ENCODE peak calls at places on chromosomes 4 and X, in eight cellular contexts. One of them, this sample, is unnamed.

GRCh38 chr4:102404551-102404969 is 59.3 kb upstream of the SLC39A8 start:
- DNase-seq in psoas muscle: no peak
- DNase-seq in left lung: no peak
- DNase-seq in Peyer's patch: no peak
- DNase-seq in CD8-positive, alpha-beta memory T cell: no peak
- DNase-seq in fibroblast of lung: no peak
- DNase-seq in trophoblast cell: no peak
- DNase-seq in left ventricle myocardium inferior: no peak
- DNase-seq in this sample: no peak

GRCh38 chr4:15691346-15692140 is 9.9 kb downstream of the FAM200B start:
- DNase-seq in psoas muscle: no peak
- DNase-seq in left lung: no peak
- DNase-seq in Peyer's patch: no peak
- DNase-seq in CD8-positive, alpha-beta memory T cell: no peak
- DNase-seq in fibroblast of lung: no peak
- DNase-seq in trophoblast cell: no peak
- DNase-seq in left ventricle myocardium inferior: no peak
- DNase-seq in this sample: no peak

GRCh38 chr4:1759170-1759817 is 33.8 kb upstream of the FGFR3 start:
- DNase-seq in psoas muscle: no peak
- DNase-seq in left lung: no peak
- DNase-seq in Peyer's patch: no peak
- DNase-seq in CD8-positive, alpha-beta memory T cell: no peak
- DNase-seq in fibroblast of lung: no peak
- DNase-seq in trophoblast cell: no peak
- DNase-seq in left ventricle myocardium inferior: no peak
- DNase-seq in this sample: no peak

GRCh38 chr4:109065006-109065405 is 237.5 kb downstream of the COL25A1 start:
- DNase-seq in psoas muscle: no peak
- DNase-seq in left lung: no peak
- DNase-seq in Peyer's patch: no peak
- DNase-seq in CD8-positive, alpha-beta memory T cell: no peak
- DNase-seq in fibroblast of lung: no peak
- DNase-seq in trophoblast cell: no peak
- DNase-seq in left ventricle myocardium inferior: no peak
- DNase-seq in this sample: no peak

GRCh38 chr4:4577359-4577875 is 35.6 kb upstream of the STX18 start:
- DNase-seq in psoas muscle: no peak
- DNase-seq in left lung: no peak
- DNase-seq in Peyer's patch: no peak
- DNase-seq in CD8-positive, alpha-beta memory T cell: no peak
- DNase-seq in fibroblast of lung: no peak
- DNase-seq in trophoblast cell: no peak
- DNase-seq in left ventricle myocardium inferior: no peak
- DNase-seq in this sample: no peak

GRCh38 chrX:106278951-106279350 is 110.8 kb downstream of the PWWP3B start:
- DNase-seq in psoas muscle: no peak
- DNase-seq in left lung: no peak
- DNase-seq in Peyer's patch: no peak
- DNase-seq in CD8-positive, alpha-beta memory T cell: no peak
- DNase-seq in fibroblast of lung: no peak
- DNase-seq in trophoblast cell: no peak
- DNase-seq in left ventricle myocardium inferior: no peak
- DNase-seq in this sample: no peak

GRCh38 chr4:77376788-77377460 is 219.9 kb downstream of the CCNG2 start:
- DNase-seq in psoas muscle: no peak
- DNase-seq in left lung: peak; percentile 39
- DNase-seq in Peyer's patch: no peak
- DNase-seq in CD8-positive, alpha-beta memory T cell: no peak
- DNase-seq in fibroblast of lung: no peak
- DNase-seq in trophoblast cell: no peak
- DNase-seq in left ventricle myocardium inferior: no peak
- DNase-seq in this sample: no peak

GRCh38 chr4:24470681-24471622 is 113.4 kb downstream of the DHX15 start:
- DNase-seq in psoas muscle: peak; percentile 67
- DNase-seq in left lung: peak; percentile 73
- DNase-seq in Peyer's patch: no peak
- DNase-seq in CD8-positive, alpha-beta memory T cell: no peak
- DNase-seq in fibroblast of lung: peak; percentile 57
- DNase-seq in trophoblast cell: peak; percentile 51
- DNase-seq in left ventricle myocardium inferior: peak; percentile 52
- DNase-seq in this sample: no peak

GRCh38 chr4:137768196-137768595 is 235.9 kb upstream of the PCDH18 start:
- DNase-seq in psoas muscle: no peak
- DNase-seq in left lung: no peak
- DNase-seq in Peyer's patch: no peak
- DNase-seq in CD8-positive, alpha-beta memory T cell: no peak
- DNase-seq in fibroblast of lung: peak; percentile 24
- DNase-seq in trophoblast cell: no peak
- DNase-seq in left ventricle myocardium inferior: no peak
- DNase-seq in this sample: no peak

GRCh38 chr4:120672558-120673147 is 249.9 kb downstream of the PRDM5 start:
- DNase-seq in psoas muscle: no peak
- DNase-seq in left lung: no peak
- DNase-seq in Peyer's patch: no peak
- DNase-seq in CD8-positive, alpha-beta memory T cell: no peak
- DNase-seq in fibroblast of lung: no peak
- DNase-seq in trophoblast cell: no peak
- DNase-seq in left ventricle myocardium inferior: no peak
- DNase-seq in this sample: no peak

GRCh38 chr4:38131371-38132139 is 171.4 kb downstream of the PTTG2 start:
- DNase-seq in psoas muscle: no peak
- DNase-seq in left lung: no peak
- DNase-seq in Peyer's patch: peak; percentile 56
- DNase-seq in CD8-positive, alpha-beta memory T cell: peak; percentile 85
- DNase-seq in fibroblast of lung: no peak
- DNase-seq in trophoblast cell: peak; percentile 39
- DNase-seq in left ventricle myocardium inferior: no peak
- DNase-seq in this sample: no peak

GRCh38 chr4:19494958-19495357 is 756.7 kb upstream of the SLIT2 start:
- DNase-seq in psoas muscle: no peak
- DNase-seq in left lung: no peak
- DNase-seq in Peyer's patch: no peak
- DNase-seq in CD8-positive, alpha-beta memory T cell: no peak
- DNase-seq in fibroblast of lung: peak; percentile 45
- DNase-seq in trophoblast cell: no peak
- DNase-seq in left ventricle myocardium inferior: no peak
- DNase-seq in this sample: no peak

GRCh38 chr4:112645541-112646329 is 8.8 kb downstream of the LARP7 start:
- DNase-seq in psoas muscle: no peak
- DNase-seq in left lung: no peak
- DNase-seq in Peyer's patch: no peak
- DNase-seq in CD8-positive, alpha-beta memory T cell: no peak
- DNase-seq in fibroblast of lung: no peak
- DNase-seq in trophoblast cell: no peak
- DNase-seq in left ventricle myocardium inferior: no peak
- DNase-seq in this sample: no peak

GRCh38 chrX:100072286-100072685 is 337.8 kb downstream of the PCDH19 start:
- DNase-seq in psoas muscle: no peak
- DNase-seq in left lung: no peak
- DNase-seq in Peyer's patch: no peak
- DNase-seq in CD8-positive, alpha-beta memory T cell: no peak
- DNase-seq in fibroblast of lung: no peak
- DNase-seq in trophoblast cell: no peak
- DNase-seq in left ventricle myocardium inferior: no peak
- DNase-seq in this sample: no peak

GRCh38 chr4:3936184-3936583 is 170.0 kb downstream of the ADRA2C start:
- DNase-seq in psoas muscle: no peak
- DNase-seq in left lung: no peak
- DNase-seq in Peyer's patch: no peak
- DNase-seq in CD8-positive, alpha-beta memory T cell: no peak
- DNase-seq in fibroblast of lung: no peak
- DNase-seq in trophoblast cell: no peak
- DNase-seq in left ventricle myocardium inferior: no peak
- DNase-seq in this sample: no peak

GRCh38 chrX:153245288-153245731 is 66.2 kb downstream of the MAGEA1 start:
- DNase-seq in psoas muscle: no peak
- DNase-seq in left lung: no peak
- DNase-seq in Peyer's patch: no peak
- DNase-seq in CD8-positive, alpha-beta memory T cell: no peak
- DNase-seq in fibroblast of lung: peak; percentile 22
- DNase-seq in trophoblast cell: no peak
- DNase-seq in left ventricle myocardium inferior: no peak
- DNase-seq in this sample: no peak

GRCh38 chrX:45755719-45756118 is 555.0 kb upstream of the DIPK2B start:
- DNase-seq in psoas muscle: no peak
- DNase-seq in left lung: no peak
- DNase-seq in Peyer's patch: no peak
- DNase-seq in CD8-positive, alpha-beta memory T cell: no peak
- DNase-seq in fibroblast of lung: no peak
- DNase-seq in trophoblast cell: no peak
- DNase-seq in left ventricle myocardium inferior: no peak
- DNase-seq in this sample: no peak
- H3K4me1 ChIP-seq in psoas muscle: no peaks in the 10 kb centered on the region
- H3K4me1 ChIP-seq in left lung: peaks cover 79% of the 10 kb centered on the region
- H3K4me1 ChIP-seq in Peyer's patch: no peaks in the 10 kb centered on the region
- H3K4me1 ChIP-seq in CD8-positive, alpha-beta memory T cell: peaks cover 67% of the 10 kb centered on the region
- H3K4me1 ChIP-seq in fibroblast of lung: peaks cover 23% of the 10 kb centered on the region
- H3K4me1 ChIP-seq in trophoblast cell: peaks cover 4% of the 10 kb centered on the region
- H3K4me1 ChIP-seq in left ventricle myocardium inferior: peaks cover 6% of the 10 kb centered on the region
- H3K4me1 ChIP-seq in this sample: peaks cover 80% of the 10 kb centered on the region

DNA sequence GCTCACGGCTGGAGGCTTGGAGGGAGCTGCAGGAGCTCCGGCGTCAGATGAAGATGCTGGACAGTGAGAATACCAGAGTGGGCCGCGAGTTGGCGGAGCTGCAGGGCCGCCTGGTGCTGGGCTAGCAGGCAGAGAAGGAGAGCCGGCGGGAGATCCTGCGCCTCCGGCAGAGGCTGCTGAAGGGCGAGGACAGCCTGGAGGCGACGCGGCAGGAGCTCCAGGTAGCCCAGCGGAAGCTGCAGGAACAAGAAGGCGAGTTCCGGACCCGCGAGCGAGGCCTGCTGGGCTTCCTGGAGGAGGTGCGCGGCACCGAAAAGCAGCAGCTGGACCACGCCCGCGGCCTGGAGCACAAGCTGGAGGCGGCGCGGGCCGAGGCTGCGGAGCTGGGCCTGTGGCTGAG is 14.7 kb downstream of the SMIM10L2A start:
- DNase-seq in psoas muscle: no peak
- DNase-seq in left lung: peak; percentile 28
- DNase-seq in Peyer's patch: no peak
- DNase-seq in CD8-positive, alpha-beta memory T cell: no peak
- DNase-seq in fibroblast of lung: no peak
- DNase-seq in trophoblast cell: no peak
- DNase-seq in left ventricle myocardium inferior: no peak
- DNase-seq in this sample: no peak
- H3K4me3 ChIP-seq in psoas muscle: no peak overlapping the region
- H3K4me3 ChIP-seq in left lung: no peak overlapping the region
- H3K4me3 ChIP-seq in Peyer's patch: no peak overlapping the region
- H3K4me3 ChIP-seq in CD8-positive, alpha-beta memory T cell: no peak overlapping the region
- H3K4me3 ChIP-seq in fibroblast of lung: no peak overlapping the region
- H3K4me3 ChIP-seq in trophoblast cell: no peak overlapping the region
- H3K4me3 ChIP-seq in left ventricle myocardium inferior: no peak overlapping the region
- H3K4me3 ChIP-seq in this sample: no peak overlapping the region

GRCh38 chr4:139901516-139902327 is 236.1 kb downstream of the MGST2 start:
- DNase-seq in psoas muscle: no peak
- DNase-seq in left lung: no peak
- DNase-seq in Peyer's patch: no peak
- DNase-seq in CD8-positive, alpha-beta memory T cell: no peak
- DNase-seq in fibroblast of lung: peak; percentile 69
- DNase-seq in trophoblast cell: no peak
- DNase-seq in left ventricle myocardium inferior: no peak
- DNase-seq in this sample: no peak

GRCh38 chr4:139900964-139901376 is 235.4 kb downstream of the MGST2 start:
- DNase-seq in psoas muscle: no peak
- DNase-seq in left lung: no peak
- DNase-seq in Peyer's patch: no peak
- DNase-seq in CD8-positive, alpha-beta memory T cell: no peak
- DNase-seq in fibroblast of lung: no peak
- DNase-seq in trophoblast cell: no peak
- DNase-seq in left ventricle myocardium inferior: no peak
- DNase-seq in this sample: no peak

GRCh38 chr4:139896242-139896752 is 230.7 kb downstream of the MGST2 start:
- DNase-seq in psoas muscle: no peak
- DNase-seq in left lung: no peak
- DNase-seq in Peyer's patch: no peak
- DNase-seq in CD8-positive, alpha-beta memory T cell: no peak
- DNase-seq in fibroblast of lung: no peak
- DNase-seq in trophoblast cell: no peak
- DNase-seq in left ventricle myocardium inferior: no peak
- DNase-seq in this sample: no peak

GRCh38 chr4:139899346-139899745 is 233.7 kb downstream of the MGST2 start:
- DNase-seq in psoas muscle: no peak
- DNase-seq in left lung: no peak
- DNase-seq in Peyer's patch: no peak
- DNase-seq in CD8-positive, alpha-beta memory T cell: no peak
- DNase-seq in fibroblast of lung: no peak
- DNase-seq in trophoblast cell: no peak
- DNase-seq in left ventricle myocardium inferior: no peak
- DNase-seq in this sample: no peak

GRCh38 chr4:139898293-139898692 is 232.7 kb downstream of the MGST2 start:
- DNase-seq in psoas muscle: no peak
- DNase-seq in left lung: no peak
- DNase-seq in Peyer's patch: no peak
- DNase-seq in CD8-positive, alpha-beta memory T cell: no peak
- DNase-seq in fibroblast of lung: no peak
- DNase-seq in trophoblast cell: no peak
- DNase-seq in left ventricle myocardium inferior: no peak
- DNase-seq in this sample: no peak
- H3K4me1 ChIP-seq in psoas muscle: no peaks in the 10 kb centered on the region
- H3K4me1 ChIP-seq in left lung: peaks cover 16% of the 10 kb centered on the region
- H3K4me1 ChIP-seq in Peyer's patch: no peaks in the 10 kb centered on the region
- H3K4me1 ChIP-seq in CD8-positive, alpha-beta memory T cell: no peaks in the 10 kb centered on the region
- H3K4me1 ChIP-seq in fibroblast of lung: peaks cover 8% of the 10 kb centered on the region
- H3K4me1 ChIP-seq in trophoblast cell: peaks cover 3% of the 10 kb centered on the region
- H3K4me1 ChIP-seq in left ventricle myocardium inferior: peaks cover 20% of the 10 kb centered on the region
- H3K4me1 ChIP-seq in this sample: peaks cover 8% of the 10 kb centered on the region

GRCh38 chr4:74754218-74754617 is 40.1 kb downstream of the BTC start:
- DNase-seq in psoas muscle: no peak
- DNase-seq in left lung: no peak
- DNase-seq in Peyer's patch: no peak
- DNase-seq in CD8-positive, alpha-beta memory T cell: no peak
- DNase-seq in fibroblast of lung: no peak
- DNase-seq in trophoblast cell: no peak
- DNase-seq in left ventricle myocardium inferior: no peak
- DNase-seq in this sample: no peak

GRCh38 chr4:74755486-74755885 is 38.8 kb downstream of the BTC start:
- DNase-seq in psoas muscle: no peak
- DNase-seq in left lung: peak; percentile 75
- DNase-seq in Peyer's patch: no peak
- DNase-seq in CD8-positive, alpha-beta memory T cell: no peak
- DNase-seq in fibroblast of lung: peak; percentile 89
- DNase-seq in trophoblast cell: no peak
- DNase-seq in left ventricle myocardium inferior: no peak
- DNase-seq in this sample: no peak

GRCh38 chr4:74758521-74758920 is 35.8 kb downstream of the BTC start:
- DNase-seq in psoas muscle: no peak
- DNase-seq in left lung: no peak
- DNase-seq in Peyer's patch: no peak
- DNase-seq in CD8-positive, alpha-beta memory T cell: no peak
- DNase-seq in fibroblast of lung: peak; percentile 30
- DNase-seq in trophoblast cell: no peak
- DNase-seq in left ventricle myocardium inferior: no peak
- DNase-seq in this sample: no peak

GRCh38 chr4:74752798-74753197 is 41.5 kb downstream of the BTC start:
- DNase-seq in psoas muscle: no peak
- DNase-seq in left lung: no peak
- DNase-seq in Peyer's patch: no peak
- DNase-seq in CD8-positive, alpha-beta memory T cell: no peak
- DNase-seq in fibroblast of lung: no peak
- DNase-seq in trophoblast cell: no peak
- DNase-seq in left ventricle myocardium inferior: no peak
- DNase-seq in this sample: no peak

GRCh38 chr4:74757136-74757535 is 37.2 kb downstream of the BTC start:
- DNase-seq in psoas muscle: no peak
- DNase-seq in left lung: no peak
- DNase-seq in Peyer's patch: no peak
- DNase-seq in CD8-positive, alpha-beta memory T cell: no peak
- DNase-seq in fibroblast of lung: no peak
- DNase-seq in trophoblast cell: peak; percentile 83
- DNase-seq in left ventricle myocardium inferior: no peak
- DNase-seq in this sample: no peak
- H3K4me3 ChIP-seq in psoas muscle: no peak overlapping the region
- H3K4me3 ChIP-seq in left lung: no peak overlapping the region
- H3K4me3 ChIP-seq in Peyer's patch: no peak overlapping the region
- H3K4me3 ChIP-seq in CD8-positive, alpha-beta memory T cell: no peak overlapping the region
- H3K4me3 ChIP-seq in fibroblast of lung: no peak overlapping the region
- H3K4me3 ChIP-seq in trophoblast cell: no peak overlapping the region
- H3K4me3 ChIP-seq in left ventricle myocardium inferior: no peak overlapping the region
- H3K4me3 ChIP-seq in this sample: no peak overlapping the region

This sample was measured in RWPE2.